ENCODE peak calls at places on chromosomes 12 and 14, in seven cellular contexts. Y, P, L, G, Q, I and A are unnamed samples.

GRCh38 chr12:122790393-122791075 is 16.2 kb downstream of the CCDC62 start:
- DNase-seq in Y (peak), P (no peak), L (peak), G (no peak), Q (no peak), I (no peak), A (no peak)

GRCh38 chr14:92340938-92341337 is 18.0 kb downstream of the SLC24A4 start:
- DNase-seq in Y (no peak), P (no peak), L (no peak), G (no peak), Q (no peak), I (no peak), A (no peak)

GRCh38 chr12:103801709-103802585 is 39.1 kb downstream of the NT5DC3 start:
- DNase-seq in Y (peak), P (no peak), L (peak), G (no peak), Q (no peak), I (no peak), A (no peak)

GRCh38 chr14:48417715-48418500 is 742.5 kb upstream of the MDGA2 start:
- DNase-seq in Y (no peak), P (no peak), L (peak), G (no peak), Q (no peak), I (no peak), A (no peak)

GRCh38 chr14:92740440-92740839 is 8.0 kb downstream of the LGMN start:
- DNase-seq in Y (no peak), P (no peak), L (no peak), G (no peak), Q (no peak), I (no peak), A (no peak)

GRCh38 chr14:52824479-52824878 is 33.1 kb upstream of the GNPNAT1 start:
- DNase-seq in Y (peak), P (no peak), L (no peak), G (no peak), Q (no peak), I (no peak), A (no peak)

GRCh38 chr12:88472248-88472647 is 108.0 kb downstream of the KITLG start:
- DNase-seq in Y (peak), P (no peak), L (no peak), G (no peak), Q (no peak), I (no peak), A (no peak)

GRCh38 chr14:101552786-101553231 is 8.5 kb upstream of the DIO3 start:
- DNase-seq in Y (no peak), P (no peak), L (no peak), G (no peak), Q (no peak), I (no peak), A (no peak)

GRCh38 chr12:109606261-109607028 is 32.9 kb downstream of the MVK start:
- DNase-seq in Y (no peak), P (peak), L (peak), G (no peak), Q (no peak), I (no peak), A (peak)

GRCh38 chr14:50399251-50400032 is 2.8 kb upstream of the CDKL1 start:
- DNase-seq in Y (peak), P (no peak), L (no peak), G (no peak), Q (no peak), I (no peak), A (no peak)

GRCh38 chr12:102423447-102423846 is 56.9 kb downstream of the IGF1 start:
- DNase-seq in Y (no peak), P (no peak), L (no peak), G (no peak), Q (no peak), I (no peak), A (no peak)

GRCh38 chr14:79018846-79019245 is 848.7 kb downstream of the NRXN3 start:
- DNase-seq in Y (peak), P (no peak), L (no peak), G (no peak), Q (no peak), I (no peak), A (no peak)

GRCh38 chr12:62434504-62435336 is 31.9 kb upstream of the MON2 start:
- DNase-seq in Y (no peak), P (no peak), L (peak), G (no peak), Q (no peak), I (no peak), A (no peak)

GRCh38 chr14:104596451-104596918 is 8.1 kb downstream of the TMEM179 start:
- DNase-seq in Y (no peak), P (no peak), L (no peak), G (no peak), Q (no peak), I (no peak), A (no peak)

GRCh38 chr12:7130791-7131501 is 775 bp downstream of the CLSTN3 start:
- DNase-seq in Y (peak), P (peak), L (peak), G (peak), Q (no peak), I (no peak), A (peak)

GRCh38 chr14:23929822-23930294 is 23.7 kb upstream of the DHRS4 start:
- DNase-seq in Y (peak), P (peak), L (peak), G (peak), Q (no peak), I (peak), A (peak)

DNA sequence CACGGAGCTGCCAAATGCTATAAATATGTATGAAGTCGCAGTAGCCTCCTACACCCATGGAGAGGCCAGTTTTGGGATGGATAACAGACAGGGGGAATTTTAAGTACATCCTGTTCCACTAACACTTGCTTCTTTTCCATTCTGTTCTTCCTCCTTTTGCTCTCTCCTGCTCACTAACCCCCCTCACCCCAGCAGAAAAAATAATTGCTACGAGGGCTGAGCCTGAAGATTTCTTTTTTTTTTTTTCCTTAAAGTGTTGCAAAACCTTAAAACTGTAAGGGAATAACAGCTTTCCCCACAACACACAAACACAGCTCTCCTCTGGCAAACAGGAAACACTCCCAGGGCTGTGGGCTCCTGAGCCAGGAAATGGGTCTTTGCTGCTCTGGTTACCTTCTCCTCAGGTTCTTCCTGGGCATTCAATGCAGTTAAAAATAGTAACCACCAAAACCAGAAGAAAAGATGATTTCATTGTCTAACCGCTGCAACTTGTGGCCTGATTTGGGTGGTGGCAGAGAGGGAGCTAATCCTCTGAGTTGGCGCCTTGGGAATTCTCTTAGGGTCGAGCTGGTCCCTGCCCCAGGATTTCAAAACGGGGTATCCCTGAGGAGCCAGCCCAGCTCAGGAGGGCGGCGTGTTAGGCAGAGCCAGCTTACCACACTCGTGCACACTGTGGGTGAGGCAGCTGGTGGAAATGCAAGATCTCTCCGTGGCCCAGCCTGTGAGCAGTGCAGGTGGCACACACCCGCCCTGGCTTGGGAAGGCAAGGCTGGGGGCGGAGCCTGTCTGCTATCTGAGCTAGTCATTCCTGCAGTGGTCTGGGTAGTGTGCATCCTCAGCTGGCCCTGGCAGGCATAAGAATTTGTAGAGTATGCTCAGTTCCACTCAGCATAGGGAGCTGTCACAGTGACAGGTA is 17.1 kb upstream of the EMP1 start:
- DNase-seq in Y (peak), P (no peak), L (peak), G (peak), Q (no peak), I (peak), A (peak)
- TF ChIP-seq CTCF in Y (no peak), P (no peak), L (no peak), G (no peak), Q (no peak), I (no peak), A (no peak)

GRCh38 chr12:94143444-94143843 is 4.9 kb upstream of the PLXNC1 start:
- DNase-seq in Y (no peak), P (no peak), L (no peak), G (no peak), Q (no peak), I (no peak), A (no peak)

GRCh38 chr12:94141892-94142291 is 6.5 kb upstream of the PLXNC1 start:
- DNase-seq in Y (no peak), P (no peak), L (no peak), G (no peak), Q (no peak), I (no peak), A (no peak)

GRCh38 chr12:94141004-94141764 is 7.2 kb upstream of the PLXNC1 start:
- DNase-seq in Y (no peak), P (no peak), L (peak), G (no peak), Q (no peak), I (no peak), A (no peak)

GRCh38 chr12:94139816-94140215 is 8.6 kb upstream of the PLXNC1 start:
- DNase-seq in Y (no peak), P (no peak), L (peak), G (no peak), Q (no peak), I (no peak), A (no peak)

GRCh38 chr12:94140556-94140955 is 7.8 kb upstream of the PLXNC1 start:
- DNase-seq in Y (peak), P (peak), L (peak), G (peak), Q (no peak), I (no peak), A (peak)
- TF ChIP-seq CTCF in Y (peak), P (peak), L (peak), G (no peak), Q (no peak), I (no peak), A (peak)

GRCh38 chr14:73458219-73458976 is at the start of gene NUMB:
- DNase-seq in Y (peak), P (peak), L (peak), G (peak), Q (peak), I (peak), A (peak)
- TF ChIP-seq CTCF in Y (no peak), P (no peak), L (peak), G (no peak), Q (no peak), I (no peak), A (no peak)

DNA sequence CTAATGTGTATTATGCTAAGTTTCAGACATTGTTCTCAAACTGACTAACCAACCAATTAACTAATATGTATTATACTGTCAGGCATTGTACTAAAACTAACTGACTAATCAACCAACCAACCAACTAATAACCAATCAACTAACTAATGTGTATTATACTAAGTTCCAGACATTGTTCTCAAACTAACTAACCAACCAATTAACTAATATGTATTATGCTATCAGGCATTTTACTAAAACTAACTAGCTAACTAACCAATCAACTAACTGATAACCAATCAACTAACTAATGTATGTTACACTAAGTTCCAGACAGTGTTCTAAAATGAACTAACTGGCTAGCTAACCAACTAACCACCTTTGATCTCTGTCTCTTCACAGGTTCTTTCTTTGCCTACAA is 152.3 kb downstream of the SUDS3 start:
- DNase-seq in Y (no peak), P (no peak), L (no peak), G (no peak), Q (no peak), I (no peak), A (no peak)
- TF ChIP-seq CTCF in Y (no peak), P (no peak), L (no peak), G (no peak), Q (no peak), I (no peak), A (no peak)

GRCh38 chr12:40745386-40745785 is 53.1 kb downstream of the CNTN1 start:
- DNase-seq in Y (no peak), P (no peak), L (no peak), G (no peak), Q (no peak), I (no peak), A (no peak)
- TF ChIP-seq CTCF in Y (no peak), P (no peak), L (peak), G (peak), Q (no peak), I (no peak), A (no peak)

GRCh38 chr12:9039397-9039977 is 50.1 kb downstream of the KLRG1 start:
- DNase-seq in Y (peak), P (no peak), L (no peak), G (no peak), Q (no peak), I (no peak), A (peak)
- TF ChIP-seq CTCF in Y (peak), P (peak), L (peak), G (peak), Q (peak), I (peak), A (peak)

DNA sequence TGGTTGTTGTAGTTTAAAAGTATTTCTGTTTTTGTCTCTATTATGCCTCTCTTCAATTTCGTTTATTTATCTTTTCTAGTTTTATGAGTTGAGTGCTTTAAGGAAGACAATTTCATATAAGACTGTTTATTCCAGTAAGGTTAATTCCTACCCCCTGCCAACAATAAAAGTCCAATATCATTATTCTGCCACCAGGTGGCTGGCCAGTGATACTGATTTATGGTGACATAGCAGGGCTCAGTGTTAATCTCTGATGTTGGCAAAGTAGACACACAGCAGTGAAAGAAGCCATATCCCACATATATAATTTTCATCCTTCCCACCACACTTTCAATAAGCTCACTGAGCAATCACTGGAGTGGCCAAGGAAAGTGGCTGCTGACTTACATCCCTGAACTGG is 69.0 kb upstream of the BMP4 start:
- DNase-seq in Y (peak), P (no peak), L (no peak), G (no peak), Q (no peak), I (no peak), A (no peak)
- TF ChIP-seq CTCF in Y (peak), P (peak), L (peak), G (peak), Q (peak), I (no peak), A (no peak)

GRCh38 chr12:66756631-66757030 is 77.8 kb upstream of the GRIP1 start:
- DNase-seq in Y (no peak), P (no peak), L (no peak), G (no peak), Q (no peak), I (no peak), A (no peak)
- TF ChIP-seq CTCF in Y (no peak), P (no peak), L (no peak), G (no peak), Q (no peak), I (no peak), A (no peak)

GRCh38 chr12:132385923-132386751 is 56.7 kb upstream of the GALNT9 start:
- DNase-seq in Y (no peak), P (no peak), L (peak), G (no peak), Q (no peak), I (no peak), A (no peak)

GRCh38 chr12:132385375-132385774 is 56.0 kb upstream of the GALNT9 start:
- DNase-seq in Y (no peak), P (no peak), L (no peak), G (no peak), Q (no peak), I (no peak), A (no peak)

GRCh38 chr12:132386926-132387497 is 57.6 kb upstream of the GALNT9 start:
- DNase-seq in Y (no peak), P (no peak), L (no peak), G (no peak), Q (no peak), I (no peak), A (no peak)

GRCh38 chr12:132388379-132389015 is 59.1 kb upstream of the GALNT9 start:
- DNase-seq in Y (no peak), P (no peak), L (no peak), G (no peak), Q (no peak), I (peak), A (no peak)

DNA sequence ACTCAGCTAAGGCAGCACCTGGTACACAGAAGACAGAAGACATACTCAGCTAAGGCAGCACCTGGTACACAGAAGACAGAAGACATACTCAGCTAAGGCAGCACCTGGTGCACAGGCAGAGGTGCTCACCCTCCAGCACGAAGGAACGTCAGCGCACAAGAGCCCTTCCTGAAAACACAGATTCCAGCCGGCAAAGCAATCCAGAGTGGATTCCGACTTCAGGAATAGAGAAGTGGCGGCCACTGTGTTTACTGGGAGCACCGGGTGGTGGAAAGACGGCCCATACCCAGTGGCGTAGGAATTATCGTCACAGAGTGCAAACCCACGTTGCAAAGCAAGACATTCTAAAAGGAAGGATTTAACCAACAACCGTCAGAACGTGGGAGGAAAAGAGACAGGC is 55.5 kb upstream of the GALNT9 start:
- DNase-seq in Y (no peak), P (no peak), L (no peak), G (no peak), Q (no peak), I (no peak), A (no peak)
- TF ChIP-seq CTCF in Y (no peak), P (no peak), L (no peak), G (no peak), Q (no peak), I (no peak), A (no peak)

DNA sequence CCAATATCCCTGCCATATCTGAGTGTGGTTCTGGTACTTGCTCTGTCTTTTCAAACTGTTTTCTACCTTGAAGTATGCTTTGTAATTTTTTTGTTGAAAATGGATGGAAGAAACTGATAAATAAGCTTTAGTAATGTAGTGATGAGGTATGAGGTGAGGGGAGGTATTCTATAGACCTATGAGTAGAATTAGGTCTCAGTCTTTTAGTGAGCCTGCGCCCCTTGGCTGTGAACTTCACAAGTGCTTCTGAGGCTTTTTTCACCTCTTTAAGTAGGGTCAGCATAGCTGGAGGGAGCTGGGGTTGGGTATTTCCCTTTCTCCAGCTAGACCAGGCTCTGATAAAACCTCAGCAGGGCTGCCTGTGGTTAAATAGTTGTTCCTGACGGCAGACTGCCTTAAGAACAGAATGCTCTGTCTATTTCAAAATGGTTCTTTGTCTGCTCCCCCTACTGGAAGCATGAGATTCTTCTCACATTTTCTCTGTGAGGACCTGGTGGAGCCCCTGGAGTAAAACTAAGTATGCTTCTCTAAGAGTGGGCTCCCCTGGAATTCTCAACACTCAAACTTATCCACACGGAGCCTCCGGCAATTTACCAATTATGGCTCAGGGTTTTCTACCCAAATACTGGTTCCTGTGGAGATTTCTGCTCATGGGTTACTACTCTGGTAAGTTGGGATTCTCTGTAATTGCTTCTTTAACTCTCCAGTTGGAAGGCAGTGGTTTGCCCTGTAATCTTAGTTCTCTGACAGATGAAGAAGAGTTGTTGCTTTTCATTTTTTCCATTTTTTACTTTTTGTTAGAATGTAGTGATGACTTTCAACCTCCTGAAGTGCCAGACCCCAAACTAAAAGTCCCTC is 13.1 kb downstream of the KRT5 start:
- DNase-seq in Y (peak), P (peak), L (peak), G (no peak), Q (no peak), I (no peak), A (no peak)
- TF ChIP-seq CTCF in Y (peak), P (peak), L (peak), G (peak), Q (peak), I (peak), A (peak)